ENCODE peak calls at places on chromosomes 13 and 19, in six cellular contexts. A is fibroblast of pulmonary artery, I is heart left ventricle, E is tibial nerve, L is neural progenitor cell, Y is transverse colon. V is an unnamed sample.

GRCh38 chr13:114022309-114022669 is 48.4 kb upstream of the C13orf46 start:
- DNase-seq in Y (no peak), A (no peak), I (peak), L (no peak), E (no peak), V (no peak)

GRCh38 chr13:102847272-102848234 is 1.7 kb downstream of the ERCC5 start:
- DNase-seq in A (peak), L (peak), I (no peak), E (no peak), Y (no peak), V (no peak)

GRCh38 chr19:11196406-11197287 is 698 bp downstream of the KANK2 start:
- DNase-seq in I (peak), Y (peak), E (no peak), L (peak), A (peak), V (no peak)

GRCh38 chr13:29676535-29676934 is 81.0 kb upstream of the SLC7A1 start:
- DNase-seq in L (no peak), A (peak), I (no peak), Y (no peak), E (no peak), V (no peak)

GRCh38 chr19:14979498-14980255 is at the start of gene SLC1A6:
- DNase-seq in L (peak), Y (no peak), A (no peak), I (no peak), E (no peak), V (no peak)

GRCh38 chr13:36685912-36686311 is 12.1 kb downstream of the SERTM1 start:
- DNase-seq in A (peak), I (no peak), E (no peak), Y (no peak), L (no peak), V (peak)

GRCh38 chr19:22622020-22622419 is 12.1 kb upstream of the ZNF492 start:
- DNase-seq in I (no peak), E (no peak), A (no peak), Y (no peak), L (no peak), V (no peak)

GRCh38 chr19:48458016-48458415 is 2.6 kb downstream of the KCNJ14 start:
- DNase-seq in Y (no peak), E (no peak), L (no peak), A (peak), I (no peak), V (no peak)

GRCh38 chr19:7931221-7932061 is 5.5 kb upstream of the CTXN1 start:
- DNase-seq in Y (no peak), I (no peak), A (no peak), E (no peak), L (no peak), V (no peak)

GRCh38 chr13:102698649-102698980 is 3.8 kb upstream of the METTL21C start:
- DNase-seq in L (no peak), A (no peak), E (no peak), I (no peak), Y (no peak), V (no peak)

GRCh38 chr13:113980489-113981064 is 6.7 kb upstream of the C13orf46 start:
- DNase-seq in Y (no peak), L (no peak), I (no peak), A (no peak), E (no peak), V (no peak)

GRCh38 chr13:43537124-43537523 is 249.6 kb downstream of the ENOX1 start:
- DNase-seq in Y (no peak), L (no peak), A (peak), E (no peak), I (no peak), V (no peak)

GRCh38 chr19:34732548-34733255 is 1.3 kb upstream of the ZNF181 start:
- DNase-seq in E (no peak), L (peak), A (no peak), Y (peak), I (no peak), V (no peak)

GRCh38 chr19:33389574-33390119 is 16.1 kb downstream of the CEBPG start:
- DNase-seq in L (no peak), I (peak), E (peak), A (no peak), Y (no peak), V (no peak)

GRCh38 chr13:22161871-22162270 is 491.0 kb downstream of the FGF9 start:
- DNase-seq in A (no peak), L (no peak), I (no peak), Y (no peak), E (no peak), V (no peak)

GRCh38 chr13:23468811-23469210 is 35.3 kb upstream of the SACS start:
- DNase-seq in L (no peak), Y (no peak), A (no peak), I (no peak), E (no peak), V (no peak)

GRCh38 chr19:870963-871401 is 11.5 kb downstream of the CFD start:
- DNase-seq in E (no peak), I (peak), A (no peak), Y (no peak), L (no peak), V (no peak)

GRCh38 chr19:35142531-35143230 is 374 bp upstream of the FXYD7 start:
- DNase-seq in A (peak), Y (peak), L (peak), E (no peak), I (peak), V (no peak)

GRCh38 chr19:32407004-32407992 is 1.7 kb downstream of the DPY19L3 start:
- DNase-seq in L (no peak), Y (peak), E (no peak), A (peak), I (no peak), V (peak)

GRCh38 chr13:38180100-38180499 is 169.6 kb upstream of the UFM1 start:
- DNase-seq in I (no peak), Y (no peak), A (peak), E (no peak), L (no peak), V (no peak)

GRCh38 chr19:2494447-2495129 is 18.7 kb downstream of the GADD45B start:
- DNase-seq in I (peak), A (peak), Y (peak), E (peak), L (peak), V (no peak)

GRCh38 chr13:44429311-44429710 is 55.7 kb downstream of the SERP2 start:
- DNase-seq in I (no peak), Y (no peak), L (no peak), A (no peak), E (no peak), V (no peak)

GRCh38 chr19:873084-874019 is 13.9 kb downstream of the CFD start:
- DNase-seq in Y (peak), L (peak), A (peak), I (no peak), E (no peak), V (no peak)

GRCh38 chr13:105363747-105364177 is 1171.7 kb downstream of the EFNB2 start:
- DNase-seq in Y (no peak), A (peak), L (peak), I (no peak), E (no peak), V (no peak)

GRCh38 chr13:28408235-28408848 is 86.6 kb downstream of the FLT1 start:
- DNase-seq in I (peak), L (no peak), A (peak), Y (no peak), E (no peak), V (no peak)

GRCh38 chr19:28498404-28498976 is 714.5 kb downstream of the UQCRFS1 start:
- DNase-seq in A (no peak), Y (no peak), I (no peak), E (no peak), L (no peak), V (no peak)

GRCh38 chr13:62125451-62125850 is 709.8 kb upstream of the PCDH20 start:
- DNase-seq in Y (no peak), E (no peak), A (no peak), L (no peak), I (no peak), V (no peak)

GRCh38 chr13:62131604-62132003 is 716.0 kb upstream of the PCDH20 start:
- DNase-seq in E (no peak), L (no peak), A (no peak), Y (no peak), I (no peak), V (no peak)

GRCh38 chr13:62126400-62126799 is 710.8 kb upstream of the PCDH20 start:
- DNase-seq in E (no peak), Y (no peak), I (no peak), A (no peak), L (no peak), V (no peak)

GRCh38 chr13:62129000-62129551 is 713.4 kb upstream of the PCDH20 start:
- DNase-seq in E (no peak), I (no peak), Y (no peak), L (no peak), A (no peak), V (no peak)

DNA sequence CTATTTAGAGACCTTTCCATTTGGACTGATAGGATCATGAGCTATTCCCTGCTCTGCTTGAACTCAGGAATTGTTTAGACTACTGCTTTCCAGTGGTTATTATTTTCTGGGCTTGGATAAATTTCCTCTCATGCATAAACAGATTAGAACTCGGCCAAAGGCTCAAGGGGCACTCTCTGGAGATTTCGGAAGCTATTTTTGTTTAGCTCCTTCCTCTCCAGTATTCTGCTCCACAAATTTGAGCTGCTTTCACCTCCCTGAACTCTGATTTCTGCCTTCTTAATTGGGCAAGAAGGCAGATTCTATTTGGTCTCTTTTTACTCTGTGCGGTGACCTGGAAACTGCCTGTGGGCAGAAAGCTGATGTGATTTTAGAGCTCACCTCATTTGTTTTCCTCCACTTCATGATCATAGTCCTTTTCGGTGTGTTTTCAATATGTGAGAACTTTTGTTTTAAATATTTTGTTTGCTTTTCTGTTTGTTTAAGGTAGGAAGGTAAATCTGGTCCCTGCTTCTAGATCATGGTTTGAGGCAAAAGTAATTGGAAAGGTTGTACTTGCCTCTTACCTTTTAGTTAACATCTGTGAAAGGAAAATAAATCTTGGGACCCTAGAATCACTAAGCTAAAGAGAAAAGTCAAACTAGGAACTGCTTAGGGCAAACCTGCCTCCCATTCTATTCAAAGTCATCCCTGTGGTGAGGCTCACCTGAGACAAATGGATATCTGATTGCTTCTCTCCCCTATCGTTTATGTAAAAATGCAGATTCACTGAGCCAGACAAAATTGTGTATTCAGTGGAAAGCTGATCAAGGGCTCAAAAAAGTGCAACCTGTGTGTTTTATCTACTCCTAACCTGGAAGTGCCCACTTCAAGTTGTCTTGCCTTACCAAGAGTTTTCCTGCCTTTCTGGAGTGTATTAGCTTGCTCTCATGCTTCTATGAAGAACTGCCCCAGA is 714.6 kb upstream of the PCDH20 start:
- DNase-seq in E (no peak), I (no peak), L (peak), A (no peak), Y (no peak), V (no peak)
- H3K4me3 ChIP-seq in E (no peak), I (no peak), L (no peak), A (no peak), Y (no peak), V (no peak)

DNA sequence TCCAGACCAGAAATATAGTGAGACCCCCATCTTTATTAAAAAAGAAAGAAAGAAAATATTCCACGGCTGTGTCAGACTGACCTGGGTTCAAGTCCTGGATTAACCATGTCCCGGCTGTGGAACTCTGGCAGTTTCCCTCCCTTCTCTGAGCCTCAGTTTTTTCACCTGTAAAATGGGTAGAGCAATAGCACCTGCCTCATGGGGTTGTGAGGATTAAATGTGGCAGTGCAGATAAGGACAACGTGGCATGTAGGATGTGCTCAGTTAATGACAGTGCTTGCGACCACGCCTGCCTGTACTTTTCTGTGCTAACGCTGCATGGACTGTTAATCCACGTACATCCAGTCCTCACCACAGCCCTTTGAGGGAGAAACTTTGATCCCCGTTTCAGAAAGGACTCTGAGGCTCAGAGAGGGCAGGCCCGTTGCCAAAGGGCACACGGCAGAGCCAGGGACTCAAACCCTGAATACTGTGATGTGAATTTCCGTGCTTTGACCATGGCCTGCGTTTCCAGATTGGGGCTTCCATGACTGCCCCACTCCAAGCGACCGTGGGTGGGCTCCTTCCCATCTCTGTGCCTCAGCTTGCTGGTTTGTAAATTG is 16.1 kb downstream of the SBK2 start:
- DNase-seq in L (no peak), E (no peak), I (no peak), A (no peak), Y (no peak), V (no peak)
- TF ChIP-seq CTCF in L (no peak), E (no peak), I (no peak), A (no peak), Y (no peak), V (no peak)

DNA sequence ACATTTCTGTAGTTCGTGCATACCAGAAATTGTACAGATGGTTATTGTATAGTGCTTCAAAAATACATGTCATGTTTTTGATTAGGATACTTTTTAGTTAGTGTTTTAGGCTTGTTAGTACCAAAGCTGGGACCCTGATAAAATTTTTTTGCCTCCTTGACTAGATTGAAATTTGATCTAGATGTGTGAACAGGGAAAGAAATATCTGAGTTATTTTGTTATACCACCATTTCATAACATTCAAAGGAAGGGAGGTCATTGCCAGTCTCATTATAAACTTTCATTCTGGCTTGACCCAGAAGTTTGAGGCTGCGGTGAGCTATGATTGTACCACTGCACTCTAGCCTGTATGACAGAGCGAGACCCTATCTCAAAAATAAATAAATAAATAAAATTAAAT is 9.0 kb downstream of the LMO7 start:
- DNase-seq in A (no peak), L (no peak), Y (no peak), I (no peak), E (no peak), V (no peak)
- H3K4me3 ChIP-seq in A (no peak), L (no peak), Y (no peak), I (no peak), E (no peak), V (no peak)

DNA sequence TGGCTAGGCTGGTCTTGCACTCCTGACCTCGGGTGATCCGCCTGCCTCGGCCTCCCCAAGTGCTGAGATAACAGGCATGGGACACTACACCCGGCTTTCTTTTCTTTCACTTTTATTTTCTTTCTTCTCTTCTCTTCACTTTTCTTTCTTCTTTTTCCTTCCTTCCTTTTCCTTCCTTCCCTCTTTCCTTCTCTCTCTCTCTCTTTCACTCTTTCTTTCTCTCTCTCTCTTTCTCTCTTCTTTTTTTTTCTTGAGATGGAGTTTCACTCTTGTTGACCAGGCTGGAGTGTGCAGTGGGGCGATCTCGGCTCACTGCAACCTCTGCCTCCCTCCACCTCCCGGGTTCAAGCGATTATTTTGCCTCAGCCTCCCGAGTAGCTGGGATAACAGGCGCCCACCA is 812 bp upstream of the ZNF493 start:
- DNase-seq in I (no peak), E (no peak), Y (no peak), A (no peak), L (no peak), V (no peak)
- TF ChIP-seq CTCF in I (no peak), E (no peak), Y (no peak), A (no peak), L (no peak), V (no peak)

GRCh38 chr13:52760078-52760477 is 20.5 kb upstream of the CNMD start:
- DNase-seq in I (no peak), E (no peak), L (no peak), A (no peak), Y (no peak), V (no peak)
- H3K4me3 ChIP-seq in I (no peak), E (no peak), L (no peak), A (no peak), Y (no peak), V (no peak)

GRCh38 chr19:50398675-50399367 is 14.7 kb downstream of the POLD1 start:
- DNase-seq in E (no peak), Y (no peak), A (no peak), L (no peak), I (no peak), V (no peak)

GRCh38 chr19:50406156-50406820 is 12.4 kb upstream of the SPIB start:
- DNase-seq in E (no peak), Y (no peak), A (no peak), I (no peak), L (no peak), V (no peak)

GRCh38 chr19:50402544-50403301 is 16.0 kb upstream of the SPIB start:
- DNase-seq in Y (no peak), I (no peak), E (no peak), A (no peak), L (no peak), V (no peak)

GRCh38 chr19:50399368-50399745 is 15.2 kb downstream of the POLD1 start:
- DNase-seq in E (no peak), Y (no peak), A (no peak), I (no peak), L (no peak), V (no peak)

GRCh38 chr19:50401505-50402450 is 17.0 kb upstream of the SPIB start:
- DNase-seq in E (no peak), L (no peak), I (no peak), Y (no peak), A (no peak), V (no peak)
- TF ChIP-seq CTCF in E (no peak), L (no peak), I (no peak), Y (no peak), A (no peak), V (peak)

V was measured in kidney epithelial cell.